ENCODE peak calls at places on chromosomes 11 and 22, in seven cellular contexts. V is WTC11, H is GM12878, G is HCT116, N is K562, O is H1, Y is HepG2. S is an unnamed sample.

GRCh38 chr11:78138694-78139421 is 568 bp downstream of the ALG8 start:
- DNase-seq in G (peak; percentile 4), Y (no peak), V (no peak), H (peak; percentile 21), N (peak; percentile 55), O (no peak), S (peak; percentile 30)

GRCh38 chr11:16881074-16881709 is 133.0 kb downstream of the PLEKHA7 start:
- DNase-seq in G (no peak), N (peak; percentile 61), H (no peak), O (no peak), V (peak; percentile 22), Y (no peak), S (no peak)

GRCh38 chr11:96267001-96267489 is 76.0 kb downstream of the MAML2 start:
- DNase-seq in N (no peak), V (no peak), Y (no peak), H (no peak), G (no peak), O (no peak), S (no peak)

GRCh38 chr22:40396882-40397281 is 26.5 kb downstream of the SGSM3 start:
- DNase-seq in O (peak; percentile 53), N (no peak), H (no peak), Y (no peak), V (peak; percentile 36), G (no peak), S (peak; percentile 52)

GRCh38 chr11:119493712-119494111 is 70.7 kb upstream of the THY1 start:
- DNase-seq in Y (no peak), H (no peak), G (no peak), V (peak; percentile 86), O (peak; percentile 86), N (peak; percentile 43), S (no peak)

GRCh38 chr11:10651579-10652361 is 41.8 kb downstream of the IRAG1 start:
- DNase-seq in V (no peak), H (no peak), O (no peak), Y (no peak), G (peak; percentile 44), N (no peak), S (no peak)

GRCh38 chr22:43658823-43659222 is 153.3 kb downstream of the EFCAB6 start:
- DNase-seq in H (no peak), G (no peak), Y (no peak), V (peak; percentile 50), N (no peak), O (peak; percentile 56), S (peak; percentile 43)

GRCh38 chr11:62337682-62338181 is 484 bp downstream of the ASRGL1 start:
- DNase-seq in H (no peak), Y (no peak), O (no peak), V (peak; percentile 47), G (no peak), N (peak; percentile 37), S (peak; percentile 31)

GRCh38 chr11:18012314-18012905 is 437 bp downstream of the SERGEF start:
- DNase-seq in O (no peak), Y (peak; percentile 45), H (no peak), G (no peak), V (no peak), N (peak; percentile 36), S (peak; percentile 31)

GRCh38 chr22:19232620-19233019 is 54.1 kb upstream of the SLC25A1 start:
- DNase-seq in H (no peak), O (no peak), Y (no peak), V (no peak), G (no peak), N (no peak), S (no peak)

GRCh38 chr11:5007561-5007960 is 12.9 kb downstream of the OR51L1 start:
- DNase-seq in O (no peak), N (peak; percentile 18), V (no peak), G (no peak), Y (no peak), H (no peak), S (no peak)

GRCh38 chr22:40416636-40417035 is 46.2 kb downstream of the SGSM3 start:
- DNase-seq in O (no peak), Y (no peak), V (no peak), G (no peak), N (no peak), H (no peak), S (no peak)

GRCh38 chr11:45264839-45265515 is 21.2 kb downstream of the SYT13 start:
- DNase-seq in H (no peak), G (no peak), Y (peak; percentile 38), O (no peak), N (no peak), V (no peak), S (no peak)

GRCh38 chr11:22510741-22511140 is 114.9 kb downstream of the FANCF start:
- DNase-seq in V (no peak), H (no peak), Y (no peak), O (no peak), G (no peak), N (no peak), S (no peak)

GRCh38 chr11:129905402-129905801 is 10.0 kb upstream of the NFRKB start:
- DNase-seq in N (no peak), H (no peak), G (no peak), O (no peak), V (no peak), Y (no peak), S (no peak)

GRCh38 chr11:104661901-104662300 is 236.4 kb downstream of the CASP12 start:
- DNase-seq in O (no peak), V (no peak), G (no peak), Y (no peak), N (no peak), H (no peak), S (no peak)

GRCh38 chr11:104663190-104664140 is 234.8 kb downstream of the CASP12 start:
- DNase-seq in V (no peak), Y (no peak), H (no peak), G (no peak), O (no peak), N (no peak), S (no peak)

GRCh38 chr11:104658177-104658576 is 240.1 kb downstream of the CASP12 start:
- DNase-seq in N (no peak), G (no peak), O (no peak), V (no peak), Y (no peak), H (no peak), S (no peak)

GRCh38 chr11:104665631-104666030 is 232.6 kb downstream of the CASP12 start:
- DNase-seq in G (no peak), N (no peak), O (no peak), V (no peak), Y (no peak), H (no peak), S (no peak)

DNA sequence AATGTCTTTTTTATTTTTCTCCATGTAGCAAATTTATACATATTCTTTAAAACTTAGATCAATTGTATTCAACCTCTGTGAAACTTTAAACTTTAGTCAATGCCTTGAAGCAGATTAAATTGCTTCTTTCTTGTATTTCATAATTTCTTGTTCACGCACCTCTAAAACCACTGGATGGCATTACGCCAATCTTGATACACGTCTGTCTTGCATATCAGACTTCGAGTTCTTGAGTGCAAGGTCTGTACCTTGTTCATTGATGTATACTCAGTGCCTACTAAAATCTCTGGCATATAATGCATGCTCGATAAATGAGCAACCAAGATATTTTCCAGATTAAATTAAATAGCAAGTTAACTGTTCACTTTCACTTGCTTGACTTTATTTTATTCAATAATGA is 236.8 kb downstream of the CASP12 start:
- DNase-seq in G (no peak), O (no peak), Y (no peak), N (no peak), V (no peak), H (no peak), S (no peak)
- TF ChIP-seq SP1 in G (no peak), O (no peak), Y (no peak), N (no peak), V (no peak), H (no peak), S (no peak)

GRCh38 chr22:33352768-33353167 is 294.6 kb upstream of the SYN3 start:
- DNase-seq in V (no peak), Y (no peak), N (no peak), G (no peak), H (no peak), O (no peak), S (no peak)

GRCh38 chr22:33350391-33350955 is 292.3 kb upstream of the SYN3 start:
- DNase-seq in N (no peak), V (no peak), G (no peak), Y (no peak), O (no peak), H (no peak), S (no peak)

GRCh38 chr22:33357894-33358440 is 299.8 kb upstream of the SYN3 start:
- DNase-seq in H (no peak), O (no peak), N (no peak), V (no peak), G (no peak), Y (no peak), S (no peak)

GRCh38 chr22:33350961-33351360 is 292.8 kb upstream of the SYN3 start:
- DNase-seq in N (no peak), G (no peak), V (no peak), O (no peak), H (no peak), Y (no peak), S (no peak)

GRCh38 chr22:33354928-33355327 is 296.7 kb upstream of the SYN3 start:
- DNase-seq in O (no peak), H (no peak), Y (no peak), V (no peak), N (no peak), G (no peak), S (no peak)
- TF ChIP-seq SP1 in O (no peak), H (no peak), Y (no peak), V (no peak), N (no peak), G (no peak), S (no peak)

GRCh38 chr11:128806496-128807261 is 60.4 kb downstream of the KCNJ1 start:
- DNase-seq in G (no peak), V (no peak), N (no peak), O (no peak), H (no peak), Y (no peak), S (no peak)

GRCh38 chr11:128802358-128802981 is 64.6 kb downstream of the KCNJ1 start:
- DNase-seq in G (peak; percentile 21), H (no peak), Y (no peak), V (peak; percentile 56), O (peak; percentile 67), N (peak; percentile 20), S (peak; percentile 64)

GRCh38 chr11:128803440-128803839 is 63.7 kb downstream of the KCNJ1 start:
- DNase-seq in N (no peak), H (no peak), G (no peak), V (no peak), Y (no peak), O (no peak), S (no peak)

GRCh38 chr11:128807909-128808308 is 59.2 kb downstream of the KCNJ1 start:
- DNase-seq in G (no peak), N (no peak), Y (no peak), H (no peak), O (no peak), V (no peak), S (no peak)

DNA sequence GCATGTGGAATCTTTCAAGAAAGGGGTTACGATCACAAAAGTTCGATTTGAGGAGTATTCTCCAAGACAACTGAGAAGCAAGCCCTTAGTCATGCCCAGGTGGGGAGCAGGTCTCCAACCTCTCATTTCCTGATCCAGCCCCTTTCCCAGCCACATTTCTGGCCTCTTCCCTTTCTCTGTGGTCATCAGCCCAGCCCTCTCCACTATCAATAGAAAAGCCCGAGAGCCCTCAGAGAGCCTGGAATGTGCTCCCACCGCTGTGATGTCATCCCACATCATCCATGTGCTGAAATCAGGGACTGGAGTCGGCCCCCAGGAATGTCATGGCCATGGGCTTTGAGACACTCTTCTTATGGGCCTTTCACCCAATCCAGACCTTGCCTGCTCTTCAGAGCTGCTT is 62.6 kb downstream of the KCNJ1 start:
- DNase-seq in H (no peak), G (no peak), N (no peak), O (no peak), V (no peak), Y (no peak), S (no peak)
- TF ChIP-seq SP1 in H (no peak), G (no peak), N (no peak), O (no peak), V (no peak), Y (no peak), S (no peak)

GRCh38 chr11:58905141-58905715 is 34.1 kb upstream of the GLYATL1 start:
- DNase-seq in O (peak; percentile 80), H (no peak), Y (no peak), V (peak; percentile 62), G (no peak), N (no peak), S (no peak)
- TF ChIP-seq SP1 in O (no peak), H (no peak), Y (no peak), V (no peak), G (no peak), N (no peak), S (no peak)